ENCODE peak calls at places on chromosomes 3 and 15, in ten cellular contexts. M, V, I, K, Y, W, C, P, F and R are unnamed samples.

GRCh38 chr3:133451309-133451708 is 51.5 kb downstream of the BFSP2 start:
- DNase-seq in M (no peak), K (no peak), W (no peak), V (no peak), Y (no peak), P (no peak), F (no peak), I (no peak), C (no peak), R (no peak)

GRCh38 chr15:80436511-80437307 is 32.5 kb downstream of the ARNT2 start:
- DNase-seq in K (no peak), V (no peak), I (no peak), P (no peak), M (no peak), Y (no peak), C (no peak), W (no peak), F (no peak), R (peak; percentile 27)

GRCh38 chr3:142693294-142693853 is 30.5 kb upstream of the TRPC1 start:
- DNase-seq in K (no peak), F (no peak), V (no peak), I (no peak), Y (no peak), M (no peak), W (no peak), C (no peak), P (no peak), R (no peak)

GRCh38 chr3:142563491-142563997 is 15.0 kb downstream of the ATR start:
- DNase-seq in I (no peak), K (no peak), W (no peak), P (no peak), F (no peak), C (no peak), M (no peak), V (no peak), Y (no peak), R (no peak)

GRCh38 chr3:7618606-7619005 is 757.7 kb downstream of the GRM7 start:
- DNase-seq in F (no peak), V (no peak), M (no peak), Y (no peak), P (no peak), I (no peak), W (no peak), K (no peak), C (no peak), R (no peak)

GRCh38 chr3:194272861-194273266 is 78.3 kb downstream of the CPN2 start:
- DNase-seq in W (no peak), F (no peak), Y (no peak), M (peak; percentile 19), I (no peak), C (no peak), P (no peak), V (peak; percentile 28), K (no peak), R (peak; percentile 93)

GRCh38 chr3:122947086-122947611 is 80.4 kb downstream of the SEMA5B start:
- DNase-seq in K (no peak), M (no peak), P (no peak), I (no peak), W (no peak), C (no peak), V (no peak), Y (no peak), F (no peak), R (no peak)

GRCh38 chr15:63439536-63440264 is 58.1 kb upstream of the CA12 start:
- DNase-seq in M (no peak), I (no peak), F (no peak), K (no peak), C (no peak), Y (no peak), W (no peak), P (no peak), V (no peak), R (peak; percentile 10)

GRCh38 chr3:117844676-117845075 is 1135.1 kb downstream of the TUSC7 start:
- DNase-seq in P (no peak), K (no peak), W (no peak), M (no peak), Y (no peak), C (no peak), I (no peak), V (no peak), F (no peak), R (peak; percentile 4)

GRCh38 chr3:158768881-158769518 is 32.9 kb upstream of the MFSD1 start:
- DNase-seq in K (no peak), F (no peak), V (peak; percentile 41), P (no peak), M (peak; percentile 96), W (peak; percentile 94), Y (no peak), C (no peak), I (peak; percentile 45), R (peak; percentile 93)

GRCh38 chr3:55454611-55455010 is 32.5 kb downstream of the WNT5A start:
- DNase-seq in C (no peak), W (no peak), K (no peak), I (no peak), P (no peak), Y (no peak), V (no peak), F (no peak), M (no peak), R (no peak)

GRCh38 chr3:53803816-53804545 is 42.2 kb downstream of the CHDH start:
- DNase-seq in F (peak; percentile 15), P (no peak), K (no peak), W (no peak), M (no peak), V (no peak), I (no peak), C (no peak), Y (no peak), R (no peak)

GRCh38 chr3:16667633-16668032 is 62.4 kb upstream of the DAZL start:
- DNase-seq in I (no peak), V (no peak), C (no peak), P (no peak), M (no peak), W (no peak), Y (no peak), K (no peak), F (no peak), R (no peak)

GRCh38 chr3:4303187-4304123 is at the start of gene SETMAR:
- DNase-seq in W (peak; percentile 83), M (peak; percentile 93), V (peak; percentile 92), P (peak; percentile 93), C (peak; percentile 77), K (peak; percentile 62), I (peak; percentile 94), F (peak; percentile 91), Y (peak; percentile 76), R (peak; percentile 83)
- TF ChIP-seq CTCF in W (no peak), M (no peak), V (no peak), P (no peak), C (no peak), K (peak; percentile 10), I (no peak), F (no peak), Y (no peak), R (no peak)

GRCh38 chr3:184075901-184076300 is 21.0 kb upstream of the HTR3E start:
- DNase-seq in P (no peak), F (no peak), C (no peak), V (no peak), I (no peak), Y (no peak), W (no peak), K (no peak), M (no peak), R (no peak)
- TF ChIP-seq CTCF in P (no peak), F (no peak), C (no peak), V (no peak), I (no peak), Y (no peak), W (no peak), K (no peak), M (no peak), R (no peak)

GRCh38 chr3:32681811-32682210 is 3.2 kb upstream of the CNOT10 start:
- DNase-seq in F (no peak), V (no peak), Y (no peak), W (no peak), P (no peak), I (no peak), M (no peak), C (no peak), K (no peak), R (no peak)

GRCh38 chr3:32684800-32685603 is at the start of gene CNOT10:
- DNase-seq in Y (peak; percentile 91), P (peak; percentile 96), I (peak; percentile 96), V (peak; percentile 90), K (peak; percentile 67), M (peak; percentile 95), W (peak; percentile 92), C (peak; percentile 95), F (peak; percentile 96), R (peak; percentile 88)

GRCh38 chr3:32686713-32687112 is 1.7 kb downstream of the CNOT10 start:
- DNase-seq in I (no peak), F (no peak), V (no peak), P (no peak), Y (no peak), C (no peak), M (no peak), W (no peak), K (no peak), R (no peak)

GRCh38 chr3:32684029-32684799 is 774 bp upstream of the CNOT10 start:
- DNase-seq in K (no peak), V (no peak), I (no peak), F (no peak), M (peak; percentile 8), W (no peak), P (no peak), C (no peak), Y (no peak), R (no peak)

DNA sequence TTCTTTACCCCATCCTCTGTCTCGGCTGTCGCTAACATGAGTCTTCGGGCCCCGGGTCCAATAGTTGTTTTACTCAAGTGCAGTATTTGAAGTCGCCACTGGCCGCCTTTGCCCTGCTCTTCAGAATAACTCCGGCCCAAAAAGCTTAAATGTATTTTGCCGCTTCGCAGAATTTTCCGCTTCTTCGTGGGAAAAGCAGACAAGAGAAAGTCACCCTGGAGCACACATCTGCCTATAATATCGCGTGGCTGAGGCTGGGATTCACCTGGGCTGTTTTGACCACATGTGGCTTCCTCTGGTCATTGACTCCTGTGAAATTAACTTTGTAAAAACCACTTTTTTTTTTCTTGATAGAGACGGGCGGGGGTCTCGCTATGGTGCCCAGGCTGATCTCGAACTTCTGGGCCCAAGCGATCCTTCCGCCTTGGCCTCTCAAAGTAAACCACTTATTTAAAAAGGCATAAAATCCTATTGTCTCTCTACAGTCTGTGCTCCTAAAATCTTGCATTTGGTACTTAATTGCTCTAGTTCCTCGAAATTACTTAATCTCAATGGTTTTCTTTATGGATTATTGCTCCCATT is 707 bp downstream of the CNOT10 start:
- DNase-seq in C (no peak), I (no peak), W (peak; percentile 14), P (peak; percentile 31), V (no peak), F (no peak), Y (no peak), K (no peak), M (peak; percentile 27), R (peak; percentile 13)
- TF ChIP-seq CTCF in C (no peak), I (no peak), W (no peak), P (no peak), V (no peak), F (no peak), Y (no peak), K (no peak), M (no peak), R (no peak)

DNA sequence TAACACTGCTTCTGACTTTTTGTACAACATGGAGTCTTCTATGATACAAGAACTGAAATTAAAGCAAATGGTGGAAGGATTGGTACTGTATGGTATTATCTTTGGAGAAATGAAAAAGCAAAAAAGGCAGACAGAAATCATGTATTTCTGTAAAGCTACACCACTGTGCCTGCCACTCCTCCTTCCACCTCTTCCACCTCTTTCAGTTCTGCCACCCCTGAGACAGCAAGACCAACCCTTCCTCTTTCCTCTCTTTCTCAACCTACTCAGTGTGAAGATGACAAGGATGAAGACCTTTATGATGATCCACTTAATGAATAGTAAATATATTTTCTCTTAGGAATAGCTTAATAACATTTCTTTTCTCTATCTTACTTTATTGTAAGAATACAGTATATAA is 57.0 kb downstream of the CD200 start:
- DNase-seq in Y (no peak), I (no peak), K (no peak), V (no peak), W (no peak), M (no peak), F (no peak), C (no peak), P (no peak), R (no peak)
- TF ChIP-seq CTCF in Y (no peak), I (no peak), K (no peak), V (no peak), W (no peak), M (no peak), F (no peak), C (no peak), P (no peak), R (no peak)